ENCODE peak calls at places on chromosomes 16 and 17, in nine cellular contexts. One of them, this sample, is unnamed.

GRCh38 chr16:52825882-52826281 is 226.8 kb downstream of the CHD9NB start:
- DNase-seq in breast epithelium: no peak
- DNase-seq in A549: no peak
- DNase-seq in H1: no peak
- DNase-seq in OCI-LY7: no peak
- DNase-seq in naive thymus-derived CD4-positive, alpha-beta T cell: no peak
- DNase-seq in SJSA1: no peak
- DNase-seq in cardiac muscle cell: peak; percentile 64
- DNase-seq in skeletal muscle cell: no peak
- DNase-seq in this sample: no peak

GRCh38 chr17:1399366-1399678 is 700 bp downstream of the YWHAE start:
- DNase-seq in H1: no peak
- DNase-seq in naive thymus-derived CD4-positive, alpha-beta T cell: no peak
- DNase-seq in OCI-LY7: peak; percentile 63
- DNase-seq in A549: no peak
- DNase-seq in breast epithelium: no peak
- DNase-seq in skeletal muscle cell: no peak
- DNase-seq in cardiac muscle cell: peak; percentile 62
- DNase-seq in SJSA1: no peak
- DNase-seq in this sample: no peak

GRCh38 chr17:3712811-3713463 is 10.8 kb upstream of the HASPIN start:
- DNase-seq in skeletal muscle cell: no peak
- DNase-seq in OCI-LY7: no peak
- DNase-seq in breast epithelium: no peak
- DNase-seq in H1: no peak
- DNase-seq in A549: no peak
- DNase-seq in naive thymus-derived CD4-positive, alpha-beta T cell: no peak
- DNase-seq in SJSA1: no peak
- DNase-seq in cardiac muscle cell: no peak
- DNase-seq in this sample: peak; percentile 19

GRCh38 chr16:77298638-77299360 is 99.6 kb downstream of the SYCE1L start:
- DNase-seq in naive thymus-derived CD4-positive, alpha-beta T cell: no peak
- DNase-seq in SJSA1: peak; percentile 87
- DNase-seq in H1: no peak
- DNase-seq in skeletal muscle cell: peak; percentile 86
- DNase-seq in cardiac muscle cell: no peak
- DNase-seq in A549: peak; percentile 52
- DNase-seq in breast epithelium: no peak
- DNase-seq in OCI-LY7: no peak
- DNase-seq in this sample: no peak

GRCh38 chr17:28777178-28777577 is 33.4 kb downstream of the TRAF4 start:
- DNase-seq in breast epithelium: no peak
- DNase-seq in naive thymus-derived CD4-positive, alpha-beta T cell: no peak
- DNase-seq in H1: no peak
- DNase-seq in cardiac muscle cell: no peak
- DNase-seq in SJSA1: no peak
- DNase-seq in skeletal muscle cell: no peak
- DNase-seq in A549: no peak
- DNase-seq in OCI-LY7: no peak
- DNase-seq in this sample: no peak

GRCh38 chr17:1197781-1198490 is 18.2 kb upstream of the ABR start:
- DNase-seq in breast epithelium: peak; percentile 70
- DNase-seq in cardiac muscle cell: no peak
- DNase-seq in skeletal muscle cell: peak; percentile 56
- DNase-seq in naive thymus-derived CD4-positive, alpha-beta T cell: peak; percentile 39
- DNase-seq in A549: no peak
- DNase-seq in OCI-LY7: peak; percentile 96
- DNase-seq in H1: no peak
- DNase-seq in SJSA1: no peak
- DNase-seq in this sample: peak; percentile 77

GRCh38 chr17:74361613-74362391 is at the start of gene BTBD17:
- DNase-seq in OCI-LY7: no peak
- DNase-seq in SJSA1: no peak
- DNase-seq in A549: peak; percentile 74
- DNase-seq in H1: peak; percentile 97
- DNase-seq in skeletal muscle cell: no peak
- DNase-seq in naive thymus-derived CD4-positive, alpha-beta T cell: no peak
- DNase-seq in breast epithelium: no peak
- DNase-seq in cardiac muscle cell: peak; percentile 64
- DNase-seq in this sample: no peak

GRCh38 chr16:11016993-11017392 is 72.6 kb downstream of the CLEC16A start:
- DNase-seq in naive thymus-derived CD4-positive, alpha-beta T cell: no peak
- DNase-seq in A549: peak; percentile 62
- DNase-seq in breast epithelium: no peak
- DNase-seq in OCI-LY7: no peak
- DNase-seq in cardiac muscle cell: no peak
- DNase-seq in skeletal muscle cell: no peak
- DNase-seq in H1: no peak
- DNase-seq in SJSA1: peak; percentile 72
- DNase-seq in this sample: no peak

GRCh38 chr17:39261286-39261685 is 35.5 kb upstream of the STAC2 start:
- DNase-seq in OCI-LY7: peak; percentile 45
- DNase-seq in A549: no peak
- DNase-seq in SJSA1: no peak
- DNase-seq in H1: peak; percentile 82
- DNase-seq in breast epithelium: no peak
- DNase-seq in cardiac muscle cell: no peak
- DNase-seq in skeletal muscle cell: no peak
- DNase-seq in naive thymus-derived CD4-positive, alpha-beta T cell: no peak
- DNase-seq in this sample: no peak

GRCh38 chr16:57178296-57178695 is 7.5 kb downstream of the PSME3IP1 start:
- DNase-seq in naive thymus-derived CD4-positive, alpha-beta T cell: no peak
- DNase-seq in SJSA1: no peak
- DNase-seq in OCI-LY7: no peak
- DNase-seq in skeletal muscle cell: no peak
- DNase-seq in cardiac muscle cell: no peak
- DNase-seq in H1: no peak
- DNase-seq in A549: no peak
- DNase-seq in breast epithelium: no peak
- DNase-seq in this sample: no peak

GRCh38 chr16:51773491-51773890 is 622.4 kb upstream of the SALL1 start:
- DNase-seq in OCI-LY7: no peak
- DNase-seq in naive thymus-derived CD4-positive, alpha-beta T cell: no peak
- DNase-seq in skeletal muscle cell: no peak
- DNase-seq in H1: no peak
- DNase-seq in breast epithelium: no peak
- DNase-seq in A549: no peak
- DNase-seq in cardiac muscle cell: no peak
- DNase-seq in SJSA1: no peak
- DNase-seq in this sample: no peak

DNA sequence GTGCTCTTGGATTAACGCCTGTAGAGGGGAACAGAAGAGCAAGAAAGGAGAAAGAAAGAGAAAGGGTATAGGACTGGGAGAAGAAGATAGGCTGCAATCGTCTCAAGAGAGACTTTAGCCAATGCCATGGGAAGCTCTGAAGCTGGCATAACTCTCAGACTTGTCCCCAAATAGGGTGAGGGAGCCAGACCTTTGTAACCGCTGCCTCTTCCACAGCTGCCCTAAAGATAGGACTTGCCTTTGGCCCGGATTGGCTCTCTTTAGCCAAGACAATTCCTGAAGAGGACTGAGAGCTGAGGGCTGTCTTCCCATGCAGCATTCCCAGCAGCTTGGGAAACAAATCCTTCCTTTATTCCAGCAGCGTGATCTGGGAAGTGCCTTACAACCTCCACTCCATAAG is 20.8 kb upstream of the MMD start:
- DNase-seq in naive thymus-derived CD4-positive, alpha-beta T cell: no peak
- DNase-seq in SJSA1: no peak
- DNase-seq in OCI-LY7: no peak
- DNase-seq in A549: no peak
- DNase-seq in H1: no peak
- DNase-seq in breast epithelium: no peak
- DNase-seq in cardiac muscle cell: no peak
- DNase-seq in skeletal muscle cell: no peak
- DNase-seq in this sample: no peak
- H3K4me3 ChIP-seq in naive thymus-derived CD4-positive, alpha-beta T cell: no peak overlapping the region
- H3K4me3 ChIP-seq in SJSA1: no peak overlapping the region
- H3K4me3 ChIP-seq in OCI-LY7: no peak overlapping the region
- H3K4me3 ChIP-seq in A549: no peak overlapping the region
- H3K4me3 ChIP-seq in H1: no peak overlapping the region
- H3K4me3 ChIP-seq in breast epithelium: no peak overlapping the region
- H3K4me3 ChIP-seq in cardiac muscle cell: no peak overlapping the region
- H3K4me3 ChIP-seq in skeletal muscle cell: no peak overlapping the region
- H3K4me3 ChIP-seq in this sample: no peak overlapping the region

GRCh38 chr16:50551243-50551642 is 3.0 kb downstream of the NKD1 start:
- DNase-seq in cardiac muscle cell: no peak
- DNase-seq in breast epithelium: no peak
- DNase-seq in H1: no peak
- DNase-seq in A549: no peak
- DNase-seq in naive thymus-derived CD4-positive, alpha-beta T cell: no peak
- DNase-seq in SJSA1: no peak
- DNase-seq in skeletal muscle cell: no peak
- DNase-seq in OCI-LY7: no peak
- DNase-seq in this sample: no peak
- H3K4me3 ChIP-seq in cardiac muscle cell: no peak overlapping the region
- H3K4me3 ChIP-seq in breast epithelium: no peak overlapping the region
- H3K4me3 ChIP-seq in H1: no peak overlapping the region
- H3K4me3 ChIP-seq in A549: no peak overlapping the region
- H3K4me3 ChIP-seq in naive thymus-derived CD4-positive, alpha-beta T cell: no peak overlapping the region
- H3K4me3 ChIP-seq in SJSA1: no peak overlapping the region
- H3K4me3 ChIP-seq in skeletal muscle cell: no peak overlapping the region
- H3K4me3 ChIP-seq in OCI-LY7: no peak overlapping the region
- H3K4me3 ChIP-seq in this sample: no peak overlapping the region

DNA sequence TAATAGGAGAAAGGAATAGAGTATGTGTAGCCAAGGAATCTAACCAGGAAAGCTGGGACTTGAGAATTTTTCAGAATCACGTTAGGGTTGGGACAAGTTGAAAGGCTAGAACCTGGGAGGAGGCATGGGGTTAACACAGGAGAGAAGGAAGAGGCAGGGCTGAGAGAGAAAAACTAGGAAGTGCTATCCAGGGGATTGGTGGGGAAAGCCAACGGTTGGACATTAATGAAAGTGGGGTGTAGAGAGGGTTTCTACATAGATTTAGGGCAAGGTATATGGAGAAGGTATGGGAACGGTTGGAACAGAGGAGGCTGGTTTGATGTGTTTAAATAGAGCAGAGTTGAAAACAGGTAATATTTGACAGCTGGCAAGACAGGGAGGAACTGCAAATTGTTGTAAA is 2.7 kb downstream of the SRRM2 start:
- DNase-seq in skeletal muscle cell: no peak
- DNase-seq in H1: no peak
- DNase-seq in SJSA1: no peak
- DNase-seq in naive thymus-derived CD4-positive, alpha-beta T cell: no peak
- DNase-seq in A549: no peak
- DNase-seq in cardiac muscle cell: no peak
- DNase-seq in breast epithelium: no peak
- DNase-seq in OCI-LY7: no peak
- DNase-seq in this sample: no peak
- H3K4me3 ChIP-seq in skeletal muscle cell: no peak overlapping the region
- H3K4me3 ChIP-seq in H1: peak overlapping the region; percentile 88
- H3K4me3 ChIP-seq in SJSA1: no peak overlapping the region
- H3K4me3 ChIP-seq in naive thymus-derived CD4-positive, alpha-beta T cell: peak overlapping the region; percentile 68
- H3K4me3 ChIP-seq in A549: peak overlapping the region; percentile 75
- H3K4me3 ChIP-seq in cardiac muscle cell: peak overlapping the region; percentile 67
- H3K4me3 ChIP-seq in breast epithelium: peak overlapping the region; percentile 94
- H3K4me3 ChIP-seq in OCI-LY7: peak overlapping the region; percentile 99
- H3K4me3 ChIP-seq in this sample: no peak overlapping the region

GRCh38 chr17:76706817-76707216 is 3.9 kb downstream of the MXRA7 start:
- DNase-seq in cardiac muscle cell: no peak
- DNase-seq in A549: no peak
- DNase-seq in OCI-LY7: no peak
- DNase-seq in SJSA1: no peak
- DNase-seq in naive thymus-derived CD4-positive, alpha-beta T cell: no peak
- DNase-seq in breast epithelium: no peak
- DNase-seq in H1: no peak
- DNase-seq in skeletal muscle cell: no peak
- DNase-seq in this sample: no peak

GRCh38 chr17:76709077-76709950 is 1.5 kb downstream of the MXRA7 start:
- DNase-seq in skeletal muscle cell: peak; percentile 98
- DNase-seq in naive thymus-derived CD4-positive, alpha-beta T cell: no peak
- DNase-seq in SJSA1: peak; percentile 100
- DNase-seq in cardiac muscle cell: peak; percentile 82
- DNase-seq in OCI-LY7: no peak
- DNase-seq in H1: peak; percentile 56
- DNase-seq in breast epithelium: peak; percentile 63
- DNase-seq in A549: no peak
- DNase-seq in this sample: no peak

GRCh38 chr17:76704799-76705198 is 6.0 kb downstream of the MXRA7 start:
- DNase-seq in cardiac muscle cell: no peak
- DNase-seq in A549: no peak
- DNase-seq in OCI-LY7: no peak
- DNase-seq in SJSA1: no peak
- DNase-seq in breast epithelium: no peak
- DNase-seq in H1: no peak
- DNase-seq in naive thymus-derived CD4-positive, alpha-beta T cell: no peak
- DNase-seq in skeletal muscle cell: no peak
- DNase-seq in this sample: no peak

GRCh38 chr17:76710863-76711611 is at the start of gene MXRA7:
- DNase-seq in H1: peak; percentile 85
- DNase-seq in breast epithelium: peak; percentile 64
- DNase-seq in skeletal muscle cell: no peak
- DNase-seq in cardiac muscle cell: peak; percentile 78
- DNase-seq in A549: peak; percentile 78
- DNase-seq in naive thymus-derived CD4-positive, alpha-beta T cell: no peak
- DNase-seq in SJSA1: peak; percentile 89
- DNase-seq in OCI-LY7: peak; percentile 60
- DNase-seq in this sample: peak; percentile 38

GRCh38 chr17:76707985-76708807 is 2.6 kb downstream of the MXRA7 start:
- DNase-seq in A549: no peak
- DNase-seq in cardiac muscle cell: peak; percentile 69
- DNase-seq in breast epithelium: no peak
- DNase-seq in skeletal muscle cell: no peak
- DNase-seq in H1: peak; percentile 87
- DNase-seq in OCI-LY7: no peak
- DNase-seq in naive thymus-derived CD4-positive, alpha-beta T cell: no peak
- DNase-seq in SJSA1: no peak
- DNase-seq in this sample: no peak
- H3K4me3 ChIP-seq in A549: no peak overlapping the region
- H3K4me3 ChIP-seq in cardiac muscle cell: peak overlapping the region; percentile 0
- H3K4me3 ChIP-seq in breast epithelium: peak overlapping the region; percentile 77
- H3K4me3 ChIP-seq in skeletal muscle cell: peak overlapping the region; percentile 76
- H3K4me3 ChIP-seq in H1: no peak overlapping the region
- H3K4me3 ChIP-seq in OCI-LY7: no peak overlapping the region
- H3K4me3 ChIP-seq in naive thymus-derived CD4-positive, alpha-beta T cell: no peak overlapping the region
- H3K4me3 ChIP-seq in SJSA1: peak overlapping the region; percentile 21
- H3K4me3 ChIP-seq in this sample: no peak overlapping the region

DNA sequence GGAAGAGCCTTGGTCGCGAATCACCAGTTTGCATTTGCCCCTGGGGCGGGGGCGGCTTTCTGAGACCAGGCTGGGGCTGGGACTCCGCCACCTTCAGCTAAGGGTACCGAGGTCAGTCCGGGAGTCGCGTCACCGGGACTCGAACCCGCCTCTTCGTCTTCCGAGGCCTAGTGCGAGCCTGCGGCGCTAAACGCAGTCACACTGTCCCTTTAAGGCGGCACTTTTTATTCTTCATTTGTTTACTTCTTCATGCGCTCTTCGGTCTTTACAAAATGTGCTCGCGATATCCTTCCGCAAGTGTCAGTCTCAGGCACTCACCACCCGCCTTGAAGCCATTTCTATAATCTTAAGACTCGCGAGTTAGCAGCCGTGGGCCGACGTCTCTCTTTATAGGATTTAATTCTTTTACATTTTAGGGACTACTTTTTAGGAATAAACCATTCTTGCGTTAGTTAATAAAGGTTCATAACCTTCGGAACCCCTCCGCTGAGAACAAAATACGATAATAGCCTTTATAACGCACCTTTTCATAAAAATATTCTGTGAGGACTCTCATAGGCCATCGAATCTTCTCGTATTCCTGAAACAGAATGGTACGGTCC is 593 bp upstream of the HEXIM1 start:
- DNase-seq in skeletal muscle cell: peak; percentile 94
- DNase-seq in breast epithelium: peak; percentile 78
- DNase-seq in H1: peak; percentile 89
- DNase-seq in cardiac muscle cell: peak; percentile 89
- DNase-seq in OCI-LY7: peak; percentile 98
- DNase-seq in A549: peak; percentile 83
- DNase-seq in naive thymus-derived CD4-positive, alpha-beta T cell: peak; percentile 89
- DNase-seq in SJSA1: peak; percentile 90
- DNase-seq in this sample: peak; percentile 89
- H3K4me3 ChIP-seq in skeletal muscle cell: peak overlapping the region; percentile 62
- H3K4me3 ChIP-seq in breast epithelium: peak overlapping the region; percentile 66
- H3K4me3 ChIP-seq in H1: peak overlapping the region; percentile 68
- H3K4me3 ChIP-seq in cardiac muscle cell: peak overlapping the region; percentile 37
- H3K4me3 ChIP-seq in OCI-LY7: peak overlapping the region; percentile 75
- H3K4me3 ChIP-seq in A549: peak overlapping the region; percentile 61
- H3K4me3 ChIP-seq in naive thymus-derived CD4-positive, alpha-beta T cell: peak overlapping the region; percentile 80
- H3K4me3 ChIP-seq in SJSA1: peak overlapping the region; percentile 47
- H3K4me3 ChIP-seq in this sample: peak overlapping the region; percentile 62

This sample was measured in CD4-positive, alpha-beta memory T cell.